ENCODE peak calls at places on chromosomes 3 and 15, in eight cellular contexts. A is H1, Y is H9, T is IMR-90, X is fibroblast of lung, Q is MM.1S, K is GM23248, E is neuronal stem cell. B is an unnamed sample.

GRCh38 chr15:25183581-25184330 is 229.0 kb downstream of the SNRPN start:
- DNase-seq in A (no peak), Y (no peak), T (no peak), X (no peak), Q (no peak), K (no peak), E (no peak), B (no peak)

GRCh38 chr3:186760883-186761447 is 22.4 kb upstream of the EIF4A2 start:
- DNase-seq in A (no peak), Y (no peak), T (no peak), X (no peak), Q (no peak), K (no peak), E (no peak), B (no peak)

GRCh38 chr3:127448161-127448561 is 142.4 kb downstream of the TPRA1 start:
- DNase-seq in A (no peak), Y (peak), T (no peak), X (no peak), Q (peak), K (peak), E (no peak), B (no peak)

GRCh38 chr15:83380682-83381081 is 66.5 kb upstream of the SH3GL3 start:
- DNase-seq in A (no peak), Y (peak), T (peak), X (peak), Q (peak), K (peak), E (no peak), B (no peak)

GRCh38 chr3:5428607-5429516 is 241.4 kb downstream of the EDEM1 start:
- DNase-seq in A (no peak), Y (no peak), T (no peak), X (no peak), Q (no peak), K (no peak), E (no peak), B (no peak)

GRCh38 chr3:143974181-143974876 is 2.7 kb downstream of the DIPK2A start:
- DNase-seq in A (no peak), Y (no peak), T (no peak), X (peak), Q (no peak), K (no peak), E (no peak), B (no peak)

GRCh38 chr3:71380096-71380495 is 203.4 kb downstream of the FOXP1 start:
- DNase-seq in A (no peak), Y (no peak), T (peak), X (no peak), Q (no peak), K (no peak), E (no peak), B (no peak)

GRCh38 chr3:183253961-183254815 is 1.1 kb downstream of the B3GNT5 start:
- DNase-seq in A (peak), Y (no peak), T (peak), X (no peak), Q (no peak), K (peak), E (no peak), B (no peak)

GRCh38 chr3:15277861-15278260 is 54.5 kb downstream of the SH3BP5 start:
- DNase-seq in A (no peak), Y (no peak), T (no peak), X (no peak), Q (no peak), K (no peak), E (no peak), B (no peak)

GRCh38 chr3:99638244-99638948 is at the start of gene COL8A1:
- DNase-seq in A (peak), Y (peak), T (peak), X (peak), Q (no peak), K (peak), E (peak), B (peak)

GRCh38 chr3:121477589-121477988 is 68.2 kb downstream of the POLQ start:
- DNase-seq in A (no peak), Y (no peak), T (peak), X (peak), Q (no peak), K (peak), E (no peak), B (no peak)

GRCh38 chr3:171711461-171711860 is 98.8 kb downstream of the PLD1 start:
- DNase-seq in A (no peak), Y (no peak), T (peak), X (no peak), Q (no peak), K (peak), E (no peak), B (no peak)

GRCh38 chr3:191531434-191531833 is 70.5 kb downstream of the PYDC2 start:
- DNase-seq in A (no peak), Y (no peak), T (no peak), X (no peak), Q (no peak), K (no peak), E (no peak), B (no peak)

GRCh38 chr3:57696861-57697321 is 4.0 kb upstream of the DENND6A start:
- DNase-seq in A (no peak), Y (no peak), T (peak), X (no peak), Q (no peak), K (peak), E (no peak), B (peak)

GRCh38 chr15:41892621-41893421 is 1.0 kb downstream of the SPTBN5 start:
- DNase-seq in A (peak), Y (no peak), T (no peak), X (no peak), Q (no peak), K (no peak), E (no peak), B (no peak)

GRCh38 chr3:189502676-189503257 is 128.4 kb upstream of the TP63 start:
- DNase-seq in A (no peak), Y (no peak), T (no peak), X (no peak), Q (peak), K (no peak), E (no peak), B (no peak)

DNA sequence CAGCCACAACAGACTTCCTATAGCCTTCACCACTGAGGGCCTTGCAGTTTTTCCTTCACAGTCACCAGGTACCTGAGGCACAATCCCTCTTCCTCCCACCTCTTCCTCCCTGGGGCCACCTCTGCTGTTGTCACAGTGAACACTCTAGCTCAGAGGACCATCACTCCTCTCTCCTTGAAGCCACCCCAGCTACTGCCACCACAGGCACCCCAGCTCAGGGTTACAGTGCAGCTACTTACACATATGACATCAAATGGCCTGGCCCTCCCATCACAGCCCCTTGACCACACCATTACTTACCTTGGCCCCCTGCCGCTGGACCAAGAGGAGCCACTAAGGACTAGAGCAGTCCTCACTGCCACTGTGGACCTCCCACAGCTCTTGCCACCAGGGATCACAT is 213.5 kb upstream of the CRBN start:
- DNase-seq in A (no peak), Y (no peak), T (no peak), X (no peak), Q (no peak), K (no peak), E (no peak), B (no peak)
- H2AFZ ChIP-seq in A (peak), Y (no peak), T (no peak), X (no peak), Q (no peak), K (no peak), E (peak), B (no peak)

GRCh38 chr3:102980379-102980726 is 545.5 kb downstream of the ZPLD1 start:
- DNase-seq in A (no peak), Y (no peak), T (peak), X (no peak), Q (no peak), K (no peak), E (no peak), B (no peak)
- H2AFZ ChIP-seq in A (no peak), Y (no peak), T (no peak), X (no peak), Q (no peak), K (no peak), E (no peak), B (no peak)

GRCh38 chr3:31456373-31456772 is 76.4 kb upstream of the STT3B start:
- DNase-seq in A (no peak), Y (no peak), T (no peak), X (no peak), Q (no peak), K (no peak), E (no peak), B (no peak)
- H2AFZ ChIP-seq in A (no peak), Y (no peak), T (no peak), X (no peak), Q (no peak), K (no peak), E (no peak), B (no peak)

GRCh38 chr3:113193298-113193697 is 18.1 kb upstream of the BOC start:
- DNase-seq in A (no peak), Y (no peak), T (no peak), X (no peak), Q (no peak), K (no peak), E (peak), B (no peak)
- H2AFZ ChIP-seq in A (peak), Y (no peak), T (no peak), X (no peak), Q (no peak), K (peak), E (peak), B (peak)

GRCh38 chr3:184655597-184655996 is 56.3 kb downstream of the MAGEF1 start:
- DNase-seq in A (no peak), Y (no peak), T (no peak), X (no peak), Q (no peak), K (no peak), E (no peak), B (no peak)
- H2AFZ ChIP-seq in A (no peak), Y (no peak), T (peak), X (no peak), Q (no peak), K (no peak), E (no peak), B (no peak)

GRCh38 chr3:102132370-102132769 is 283.1 kb downstream of the NFKBIZ start:
- DNase-seq in A (no peak), Y (no peak), T (no peak), X (peak), Q (no peak), K (peak), E (no peak), B (no peak)

GRCh38 chr3:102125197-102125993 is 276.1 kb downstream of the NFKBIZ start:
- DNase-seq in A (no peak), Y (no peak), T (no peak), X (no peak), Q (no peak), K (no peak), E (no peak), B (no peak)

GRCh38 chr3:102125994-102126368 is 276.7 kb downstream of the NFKBIZ start:
- DNase-seq in A (no peak), Y (no peak), T (no peak), X (no peak), Q (no peak), K (no peak), E (no peak), B (no peak)

GRCh38 chr3:102133376-102133775 is 284.1 kb downstream of the NFKBIZ start:
- DNase-seq in A (no peak), Y (no peak), T (no peak), X (no peak), Q (no peak), K (no peak), E (no peak), B (no peak)

GRCh38 chr3:102129774-102130608 is 280.7 kb downstream of the NFKBIZ start:
- DNase-seq in A (no peak), Y (no peak), T (peak), X (peak), Q (no peak), K (peak), E (no peak), B (peak)
- H2AFZ ChIP-seq in A (peak), Y (no peak), T (no peak), X (peak), Q (no peak), K (peak), E (no peak), B (peak)

GRCh38 chr15:77516076-77516475 is 95.4 kb downstream of the HMG20A start:
- DNase-seq in A (no peak), Y (no peak), T (no peak), X (no peak), Q (no peak), K (peak), E (no peak), B (no peak)

GRCh38 chr15:77514635-77515421 is 94.1 kb downstream of the HMG20A start:
- DNase-seq in A (no peak), Y (no peak), T (no peak), X (no peak), Q (no peak), K (no peak), E (no peak), B (no peak)

GRCh38 chr15:77515613-77516012 is 94.9 kb downstream of the HMG20A start:
- DNase-seq in A (no peak), Y (no peak), T (no peak), X (no peak), Q (no peak), K (no peak), E (no peak), B (no peak)

GRCh38 chr15:77511869-77512268 is 91.2 kb downstream of the HMG20A start:
- DNase-seq in A (no peak), Y (no peak), T (no peak), X (no peak), Q (no peak), K (no peak), E (no peak), B (no peak)

GRCh38 chr15:77513226-77513625 is 92.5 kb downstream of the HMG20A start:
- DNase-seq in A (no peak), Y (no peak), T (no peak), X (no peak), Q (no peak), K (no peak), E (no peak), B (no peak)
- H2AFZ ChIP-seq in A (no peak), Y (no peak), T (no peak), X (no peak), Q (no peak), K (no peak), E (no peak), B (no peak)

DNA sequence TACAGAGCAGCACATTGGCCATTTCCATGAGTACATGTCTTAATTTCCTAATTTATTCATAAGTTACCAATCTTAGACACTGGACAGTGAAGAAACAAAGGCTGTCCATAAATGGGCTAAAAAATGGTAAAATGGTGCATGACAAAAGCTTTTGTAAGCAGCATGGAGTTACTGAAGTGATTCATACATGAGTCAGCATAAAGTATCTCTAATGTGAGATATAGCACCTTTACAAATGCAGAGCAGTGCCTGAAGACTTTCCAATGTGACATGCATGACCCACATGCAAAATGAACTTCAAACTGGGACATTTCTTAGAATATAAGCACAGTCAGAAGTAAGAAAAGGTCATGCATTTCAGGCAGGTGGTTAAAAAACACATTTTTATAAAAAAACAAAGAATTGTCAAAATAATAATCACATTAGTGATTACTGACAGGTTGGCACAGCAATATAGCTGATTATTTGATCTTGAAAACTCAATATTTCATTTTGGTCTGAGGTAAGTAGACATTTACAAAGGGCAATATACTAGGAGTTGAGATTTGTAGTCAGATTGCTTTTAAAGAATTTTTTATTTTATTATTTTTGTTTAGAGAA is 299.3 kb downstream of the PLCL2 start:
- DNase-seq in A (no peak), Y (no peak), T (peak), X (peak), Q (no peak), K (peak), E (no peak), B (peak)
- H2AFZ ChIP-seq in A (no peak), Y (no peak), T (no peak), X (no peak), Q (no peak), K (no peak), E (no peak), B (no peak)

GRCh38 chr15:101267320-101268104 is 9.8 kb downstream of the SELENOS start:
- DNase-seq in A (no peak), Y (peak), T (peak), X (peak), Q (no peak), K (peak), E (no peak), B (no peak)
- H2AFZ ChIP-seq in A (no peak), Y (no peak), T (peak), X (no peak), Q (no peak), K (peak), E (no peak), B (no peak)

DNA sequence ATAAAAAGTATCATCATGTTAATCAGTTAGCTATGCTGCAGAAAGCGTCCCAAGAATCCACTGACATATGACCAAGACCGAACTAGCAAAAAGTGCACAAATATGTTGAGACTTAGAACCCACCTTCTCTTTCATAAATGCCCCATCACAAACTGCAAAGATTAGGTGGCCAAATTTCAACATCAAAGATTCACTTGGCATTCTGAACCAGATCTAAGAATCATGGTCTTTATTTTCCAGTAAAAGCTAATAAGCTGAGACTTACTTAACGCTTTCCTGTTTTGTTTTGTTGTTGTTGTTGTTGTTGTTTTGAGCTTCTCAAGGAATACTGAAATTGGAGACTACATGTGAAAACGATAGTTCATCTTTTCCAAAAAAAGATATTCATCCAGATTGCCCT is 62.4 kb downstream of the ZBTB20 start:
- DNase-seq in A (no peak), Y (no peak), T (no peak), X (no peak), Q (no peak), K (peak), E (no peak), B (no peak)
- H2AFZ ChIP-seq in A (no peak), Y (no peak), T (no peak), X (no peak), Q (no peak), K (peak), E (no peak), B (no peak)